ENCODE peak calls at places on chromosomes 2 and 18, in six cellular contexts. P is choroid plexus epithelial cell, F is GM04504, W is AML-193, X is sigmoid colon, U is stomach. J is an unnamed sample.

GRCh38 chr2:20254731-20255130 is 29.8 kb upstream of the SDC1 start:
- DNase-seq in P (no peak), F (no peak), W (no peak), X (no peak), U (no peak), J (no peak)

GRCh38 chr2:30437809-30438548 is 9.1 kb upstream of the LCLAT1 start:
- DNase-seq in P (no peak), F (no peak), W (no peak), X (no peak), U (no peak), J (no peak)

GRCh38 chr2:127149384-127149783 is 42.4 kb upstream of the BIN1 start:
- DNase-seq in P (peak; percentile 93), F (peak; percentile 91), W (no peak), X (no peak), U (no peak), J (no peak)

GRCh38 chr2:51335072-51336058 is 303.4 kb upstream of the NRXN1 start:
- DNase-seq in P (no peak), F (no peak), W (no peak), X (no peak), U (no peak), J (no peak)

GRCh38 chr18:68772268-68772667 is 25.6 kb upstream of the CCDC102B start:
- DNase-seq in P (no peak), F (no peak), W (no peak), X (no peak), U (no peak), J (no peak)

GRCh38 chr2:154693941-154694340 is 4.6 kb upstream of the KCNJ3 start:
- DNase-seq in P (no peak), F (no peak), W (no peak), X (no peak), U (no peak), J (no peak)

GRCh38 chr2:70214958-70215357 is 24.1 kb upstream of the C2orf42 start:
- DNase-seq in P (no peak), F (peak; percentile 85), W (no peak), X (no peak), U (no peak), J (no peak)

GRCh38 chr18:3279201-3280185 is 17.6 kb downstream of the MYL12B start:
- DNase-seq in P (no peak), F (no peak), W (no peak), X (no peak), U (no peak), J (no peak)

GRCh38 chr2:154580767-154581166 is 117.7 kb upstream of the KCNJ3 start:
- DNase-seq in P (no peak), F (no peak), W (no peak), X (no peak), U (no peak), J (no peak)

GRCh38 chr2:172442072-172442895 is 14.9 kb downstream of the ITGA6 start:
- DNase-seq in P (peak; percentile 75), F (peak; percentile 82), W (no peak), X (no peak), U (peak; percentile 81), J (peak; percentile 63)